ENCODE peak calls at places on chromosome 14, in four cellular contexts. I is Panc1, B is K562, C is HepG2. Y is an unnamed sample.

GRCh38 chr14:60723218-60724079 is 702 bp downstream of the SIX4 start:
- DNase-seq in B (peak; percentile 41), C (no peak), I (no peak), Y (no peak)

GRCh38 chr14:94129111-94129757 is at the start of gene IFI27L2:
- DNase-seq in C (peak; percentile 40), B (peak; percentile 69), I (no peak), Y (peak; percentile 59)

GRCh38 chr14:76133103-76133502 is 18.6 kb upstream of the GPATCH2L start:
- DNase-seq in B (peak; percentile 41), I (no peak), C (peak; percentile 13), Y (no peak)

GRCh38 chr14:70282666-70283065 is 76.8 kb downstream of the COX16 start:
- DNase-seq in C (no peak), B (no peak), I (no peak), Y (no peak)

GRCh38 chr14:88029500-88029899 is 24.6 kb downstream of the GPR65 start:
- DNase-seq in I (no peak), B (no peak), C (no peak), Y (no peak)

GRCh38 chr14:103910984-103911383 is 17.3 kb upstream of the TDRD9 start:
- DNase-seq in B (no peak), C (no peak), I (no peak), Y (no peak)

GRCh38 chr14:89061696-89062095 is 237.2 kb downstream of the TTC8 start:
- DNase-seq in I (no peak), B (no peak), C (no peak), Y (no peak)

GRCh38 chr14:69079188-69079742 is 73.7 kb downstream of the DCAF5 start:
- DNase-seq in B (no peak), C (no peak), I (peak; percentile 75), Y (no peak)

GRCh38 chr14:69989622-69990021 is 110.4 kb downstream of the SMOC1 start:
- DNase-seq in C (no peak), I (no peak), B (no peak), Y (no peak)

GRCh38 chr14:85731198-85731597 is 201.3 kb downstream of the FLRT2 start:
- DNase-seq in B (no peak), C (no peak), I (no peak), Y (no peak)

GRCh38 chr14:99512110-99512449 is 30.9 kb downstream of the CCNK start:
- DNase-seq in B (no peak), C (no peak), I (no peak), Y (no peak)

GRCh38 chr14:35347323-35348043 is 55.3 kb downstream of the PSMA6 start:
- DNase-seq in C (peak; percentile 99), B (peak; percentile 34), I (no peak), Y (no peak)

GRCh38 chr14:52111583-52111982 is 42.7 kb upstream of the NID2 start:
- DNase-seq in C (no peak), I (no peak), B (no peak), Y (peak; percentile 27)

GRCh38 chr14:88901991-88902390 is 77.5 kb downstream of the TTC8 start:
- DNase-seq in B (no peak), I (no peak), C (no peak), Y (no peak)

GRCh38 chr14:105093426-105094192 is 28.4 kb upstream of the GPR132 start:
- DNase-seq in I (no peak), B (peak; percentile 78), C (peak; percentile 20), Y (peak; percentile 77)

GRCh38 chr14:74501135-74501614 is 7.6 kb downstream of the ISCA2 start:
- DNase-seq in I (no peak), C (peak; percentile 52), B (peak; percentile 60), Y (no peak)

GRCh38 chr14:60349663-60350365 is 100.8 kb downstream of the PPM1A start:
- DNase-seq in I (no peak), B (peak; percentile 61), C (peak; percentile 21), Y (peak; percentile 39)

GRCh38 chr14:24908592-24909236 is 141.2 kb downstream of the STXBP6 start:
- DNase-seq in B (no peak), C (peak; percentile 86), I (no peak), Y (no peak)

DNA sequence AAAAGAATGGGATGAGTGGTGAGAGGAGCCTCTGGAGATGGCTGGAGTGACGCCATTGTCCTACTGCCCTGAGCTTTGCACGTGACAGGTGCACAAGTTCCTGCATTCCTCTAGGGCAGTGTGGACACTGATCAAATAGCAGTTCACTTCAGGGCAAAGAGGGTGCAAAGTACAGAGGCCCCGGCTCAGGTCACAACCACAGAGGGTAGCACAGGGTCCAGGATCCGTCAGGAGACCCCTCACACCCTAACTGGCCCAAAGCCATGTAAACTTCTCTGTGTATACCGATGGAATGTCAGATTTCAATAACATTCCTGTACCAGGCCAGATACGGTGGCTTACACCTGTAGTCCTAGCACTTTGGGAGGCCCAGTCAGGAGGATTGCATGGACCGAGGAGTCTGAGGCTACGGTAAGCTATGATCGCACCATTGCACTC is 10.4 kb upstream of the FBLN5 start:
- DNase-seq in C (peak; percentile 86), I (no peak), B (no peak), Y (no peak)
- TF ChIP-seq TCF7L2 in C (no peak), I (no peak), B (no peak), Y (no peak)

DNA sequence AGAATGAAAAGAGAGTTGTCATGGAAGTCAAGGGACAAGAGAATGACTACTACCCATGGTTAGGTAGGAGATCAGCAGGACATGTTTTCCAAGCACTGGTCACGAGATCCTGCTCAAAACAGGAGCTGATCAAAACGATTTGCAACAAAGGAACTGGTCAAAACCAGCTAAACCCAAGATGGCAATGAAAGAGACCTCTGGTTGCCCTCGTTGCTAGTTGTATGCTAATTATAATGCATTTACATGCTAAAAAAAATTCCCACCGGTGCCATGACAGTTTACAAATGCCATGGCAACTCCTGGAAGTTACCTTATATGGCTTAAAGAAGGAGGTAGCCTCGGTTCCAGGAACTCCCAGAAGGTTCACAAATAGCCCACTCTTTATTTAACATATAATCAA is 95.0 kb upstream of the OTX2 start:
- DNase-seq in I (no peak), B (no peak), C (no peak), Y (no peak)
- TF ChIP-seq TCF7L2 in I (no peak), B (no peak), C (no peak), Y (no peak)

GRCh38 chr14:91316761-91317160 is 72.3 kb upstream of the GPR68 start:
- DNase-seq in C (no peak), B (no peak), I (no peak), Y (no peak)
- TF ChIP-seq TCF7L2 in C (no peak), B (no peak), I (no peak), Y (no peak)

DNA sequence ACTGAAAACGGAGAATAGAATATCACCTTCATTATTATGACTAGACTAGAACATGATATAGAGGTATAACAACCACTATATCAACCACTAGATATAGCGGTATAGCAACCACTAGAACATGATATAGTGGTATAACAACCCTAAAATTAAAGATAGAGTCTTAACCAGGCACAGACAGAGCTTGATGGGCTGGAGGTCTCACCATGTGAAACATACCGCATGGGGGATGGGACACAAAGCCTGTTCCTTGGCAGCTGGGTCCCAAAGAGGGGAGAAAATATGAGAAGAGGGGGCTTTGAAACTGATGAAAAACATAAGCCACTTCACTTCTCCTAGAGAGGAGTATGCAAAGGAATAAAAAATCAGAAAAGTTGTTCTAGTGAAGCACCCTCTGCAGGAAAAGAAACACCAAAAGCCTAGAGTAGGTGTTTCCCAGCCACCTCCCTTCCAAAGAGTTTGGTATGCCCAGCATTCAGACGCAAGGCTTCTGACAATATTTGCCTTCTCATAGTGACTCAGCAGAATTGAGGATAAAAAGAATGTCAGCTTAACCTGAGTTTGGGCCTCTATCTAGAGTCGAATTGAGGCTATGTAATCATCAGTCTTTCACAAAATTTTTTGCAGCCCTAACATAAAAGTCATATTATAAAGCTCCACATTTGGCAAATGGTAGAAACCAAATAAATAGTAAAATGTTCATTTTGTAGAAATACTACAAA is 316.4 kb downstream of the NOVA1 start:
- DNase-seq in B (peak; percentile 78), C (peak; percentile 66), I (no peak), Y (no peak)
- TF ChIP-seq TCF7L2 in B (no peak), C (no peak), I (no peak), Y (no peak)

GRCh38 chr14:67554341-67554740 is 21.3 kb downstream of the PLEKHH1 start:
- DNase-seq in B (no peak), I (no peak), C (no peak), Y (no peak)

GRCh38 chr14:67551940-67552339 is 18.9 kb downstream of the PLEKHH1 start:
- DNase-seq in B (no peak), C (no peak), I (no peak), Y (no peak)

GRCh38 chr14:67553547-67553946 is 20.5 kb downstream of the PLEKHH1 start:
- DNase-seq in B (no peak), I (no peak), C (no peak), Y (no peak)

GRCh38 chr14:67547224-67547780 is 14.2 kb downstream of the PLEKHH1 start:
- DNase-seq in C (no peak), I (no peak), B (no peak), Y (no peak)

DNA sequence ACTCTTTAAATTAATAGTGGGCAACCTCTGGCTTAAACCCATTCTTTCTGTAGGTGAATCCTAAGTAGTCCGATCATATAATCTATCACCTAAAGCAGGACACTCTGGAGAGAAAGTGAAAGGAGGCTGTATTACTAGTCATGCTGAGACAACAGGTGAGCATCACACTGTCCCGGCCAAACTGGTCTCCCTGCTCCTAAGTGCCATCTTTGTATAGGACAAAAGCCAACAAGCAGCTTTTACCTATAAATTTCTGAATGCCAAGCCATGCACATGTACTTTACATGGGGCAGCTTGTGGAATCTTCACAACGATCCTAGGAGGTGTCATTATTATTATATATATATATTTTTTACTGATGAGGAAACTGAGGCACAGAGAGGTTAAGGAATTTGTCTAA is 18.0 kb downstream of the PLEKHH1 start:
- DNase-seq in I (no peak), C (no peak), B (no peak), Y (no peak)
- TF ChIP-seq TCF7L2 in I (no peak), C (no peak), B (no peak), Y (no peak)

DNA sequence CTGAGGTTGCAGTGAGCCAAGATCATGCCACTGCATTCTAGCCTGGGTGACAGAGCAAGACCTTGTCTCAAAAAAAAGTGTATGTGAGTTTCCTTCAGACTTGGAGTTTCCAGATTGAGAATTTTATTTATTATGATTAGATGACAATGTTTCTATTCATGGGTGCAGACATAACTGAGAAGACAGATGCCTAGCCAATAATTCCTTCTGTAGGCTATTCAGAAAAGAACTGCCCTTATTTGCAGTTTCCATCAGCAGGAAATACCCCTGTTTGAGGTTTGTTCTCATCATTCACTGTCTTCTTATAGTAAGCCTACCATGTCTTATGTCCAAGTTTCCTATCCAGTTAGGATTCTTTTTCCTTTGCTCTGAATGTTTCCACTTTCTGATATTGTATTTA is 269.0 kb downstream of the KTN1 start:
- DNase-seq in I (no peak), B (no peak), C (no peak), Y (no peak)
- TF ChIP-seq TCF7L2 in I (no peak), B (no peak), C (no peak), Y (no peak)

Y was measured in HCT116.